ENCODE peak calls at places on chromosomes 7 and 10, in five cellular contexts. R is sciatic nerve, V is NCI-H1105 treated with DMSO at 0.1 percent for 48 hours, P is pancreas, L is GM10248. T is an unnamed sample.

GRCh38 chr7:85341973-85342372 is 155.1 kb upstream of the SEMA3D start:
- DNase-seq in R (no peak), V (no peak), P (no peak), L (no peak), T (no peak)

GRCh38 chr7:128099204-128099671 is 68.0 kb upstream of the LRRC4 start:
- DNase-seq in R (no peak), V (no peak), P (no peak), L (no peak), T (no peak)

GRCh38 chr10:35834916-35835499 is 192.9 kb upstream of the FZD8 start:
- DNase-seq in R (no peak), V (no peak), P (no peak), L (no peak), T (no peak)

GRCh38 chr7:2012981-2013380 is 219.8 kb downstream of the MAD1L1 start:
- DNase-seq in R (peak), V (no peak), P (peak), L (no peak), T (no peak)

GRCh38 chr10:121804460-121804859 is 123.4 kb downstream of the ATE1 start:
- DNase-seq in R (no peak), V (no peak), P (no peak), L (no peak), T (no peak)

GRCh38 chr7:158647475-158647792 is 57.2 kb downstream of the NCAPG2 start:
- DNase-seq in R (no peak), V (no peak), P (no peak), L (no peak), T (no peak)

GRCh38 chr7:36153571-36154097 is 580 bp downstream of the EEPD1 start:
- DNase-seq in R (peak), V (no peak), P (no peak), L (no peak), T (no peak)

GRCh38 chr10:60453031-60453430 is 63.4 kb upstream of the ANK3 start:
- DNase-seq in R (no peak), V (no peak), P (no peak), L (no peak), T (no peak)

GRCh38 chr10:103333934-103334520 is 16.9 kb downstream of the PCGF6 start:
- DNase-seq in R (no peak), V (no peak), P (no peak), L (peak), T (no peak)

GRCh38 chr7:141593134-141593533 is 41.9 kb downstream of the AGK start:
- DNase-seq in R (no peak), V (no peak), P (no peak), L (no peak), T (peak)

GRCh38 chr7:784971-785370 is 47.3 kb upstream of the SUN1 start:
- DNase-seq in R (no peak), V (no peak), P (no peak), L (no peak), T (no peak)

GRCh38 chr7:1256621-1257020 is 23.9 kb downstream of the UNCX start:
- DNase-seq in R (no peak), V (no peak), P (no peak), L (no peak), T (no peak)

GRCh38 chr7:47241112-47242065 is 340.5 kb downstream of the TNS3 start:
- DNase-seq in R (no peak), V (no peak), P (no peak), L (no peak), T (no peak)

GRCh38 chr7:39720586-39720985 is 97.2 kb downstream of the RALA start:
- DNase-seq in R (no peak), V (no peak), P (peak), L (no peak), T (no peak)

GRCh38 chr7:130401531-130401930 is 21.2 kb downstream of the CPA1 start:
- DNase-seq in R (no peak), V (no peak), P (no peak), L (no peak), T (no peak)

GRCh38 chr7:31095286-31096197 is 43.4 kb downstream of the ADCYAP1R1 start:
- DNase-seq in R (peak), V (no peak), P (no peak), L (no peak), T (no peak)